ENCODE peak calls at places on chromosome 15, in ten cellular contexts. R is body of pancreas, G is heart left ventricle, E is HepG2, Q is upper lobe of left lung, I is IMR-90, A is gastrocnemius medialis, M is right lobe of liver, Y is HCT116, F is K562. U is an unnamed sample. For H3K36me3, the result is how much of the 10 kb centered on the place peaks cover.

GRCh38 chr15:71743861-71744382 is 66.4 kb upstream of the NR2E3 start:
- ATAC-seq in E (no peak), F (peak), M (peak), R (no peak), Q (no peak), Y (no peak), A (no peak), G (peak), I (peak), U (no peak)

GRCh38 chr15:60648928-60649679 is 170.2 kb upstream of the ICE2 start:
- ATAC-seq in M (no peak), F (no peak), R (no peak), I (no peak), E (no peak), A (peak), G (no peak), Q (peak), Y (no peak), U (no peak)

GRCh38 chr15:63349156-63349555 is 32.5 kb downstream of the CA12 start:
- ATAC-seq in Q (no peak), A (no peak), G (peak), I (no peak), E (no peak), R (peak), F (no peak), Y (no peak), M (no peak), U (no peak)

GRCh38 chr15:71128939-71129562 is 13.8 kb downstream of the THSD4 start:
- ATAC-seq in M (peak), F (no peak), Y (no peak), A (peak), Q (no peak), G (no peak), R (no peak), E (no peak), I (peak), U (no peak)

GRCh38 chr15:44550734-44551133 is 13.8 kb downstream of the EIF3J start:
- ATAC-seq in Y (no peak), Q (no peak), F (no peak), R (no peak), A (no peak), G (no peak), I (no peak), M (no peak), E (no peak), U (no peak)

GRCh38 chr15:57306944-57307411 is 69.3 kb upstream of the CGNL1 start:
- ATAC-seq in A (no peak), G (peak), I (no peak), F (peak), Y (peak), R (no peak), Q (peak), M (peak), E (peak), U (no peak)

GRCh38 chr15:31732695-31733094 is 297.6 kb upstream of the CHRNA7 start:
- ATAC-seq in A (no peak), F (no peak), E (no peak), M (no peak), Q (no peak), I (no peak), Y (no peak), G (no peak), R (no peak), U (no peak)

GRCh38 chr15:51848811-51849210 is 19.4 kb downstream of the TMOD3 start:
- ATAC-seq in Q (no peak), M (peak), E (no peak), F (no peak), I (no peak), G (no peak), A (no peak), R (no peak), Y (no peak), U (no peak)

GRCh38 chr15:84871428-84871985 is 13.0 kb upstream of the SLC28A1 start:
- ATAC-seq in A (peak), Q (no peak), I (no peak), M (peak), G (peak), Y (no peak), E (no peak), R (peak), F (peak), U (no peak)

GRCh38 chr15:78621810-78622402 is 1.1 kb upstream of the CHRNA3 start:
- ATAC-seq in A (no peak), I (no peak), Y (no peak), Q (no peak), F (no peak), E (no peak), G (no peak), R (no peak), M (no peak), U (no peak)

GRCh38 chr15:47503884-47504283 is 213.4 kb upstream of the SEMA6D start:
- ATAC-seq in I (no peak), M (no peak), G (no peak), F (no peak), Q (no peak), E (no peak), A (no peak), R (no peak), Y (no peak), U (no peak)

GRCh38 chr15:84908564-84908963 is 24.1 kb downstream of the SLC28A1 start:
- ATAC-seq in G (no peak), E (peak), I (no peak), Q (no peak), R (no peak), Y (no peak), F (no peak), M (no peak), A (no peak), U (no peak)

GRCh38 chr15:101456079-101456791 is 33.3 kb downstream of the PCSK6 start:
- ATAC-seq in E (no peak), Q (no peak), I (no peak), F (peak), A (no peak), G (peak), R (no peak), Y (no peak), M (no peak), U (no peak)

GRCh38 chr15:94840794-94841587 is 609.6 kb downstream of the MCTP2 start:
- ATAC-seq in M (no peak), E (no peak), I (no peak), F (no peak), R (no peak), Q (no peak), A (no peak), G (no peak), Y (no peak), U (peak)

GRCh38 chr15:66231421-66232266 is 21.9 kb downstream of the MEGF11 start:
- ATAC-seq in Y (no peak), G (no peak), Q (no peak), M (no peak), R (no peak), F (peak), A (no peak), E (no peak), I (no peak), U (no peak)

GRCh38 chr15:66232267-66232625 is 21.3 kb downstream of the MEGF11 start:
- ATAC-seq in F (no peak), Q (no peak), Y (no peak), E (no peak), A (no peak), M (no peak), I (no peak), R (no peak), G (no peak), U (no peak)

GRCh38 chr15:66226736-66227135 is 26.8 kb downstream of the MEGF11 start:
- ATAC-seq in A (no peak), M (no peak), F (no peak), E (no peak), R (no peak), Y (no peak), I (no peak), Q (no peak), G (no peak), U (no peak)

GRCh38 chr15:66229790-66230460 is 23.6 kb downstream of the MEGF11 start:
- ATAC-seq in R (no peak), A (no peak), Y (no peak), G (no peak), F (no peak), E (no peak), I (no peak), Q (no peak), M (no peak), U (no peak)

DNA sequence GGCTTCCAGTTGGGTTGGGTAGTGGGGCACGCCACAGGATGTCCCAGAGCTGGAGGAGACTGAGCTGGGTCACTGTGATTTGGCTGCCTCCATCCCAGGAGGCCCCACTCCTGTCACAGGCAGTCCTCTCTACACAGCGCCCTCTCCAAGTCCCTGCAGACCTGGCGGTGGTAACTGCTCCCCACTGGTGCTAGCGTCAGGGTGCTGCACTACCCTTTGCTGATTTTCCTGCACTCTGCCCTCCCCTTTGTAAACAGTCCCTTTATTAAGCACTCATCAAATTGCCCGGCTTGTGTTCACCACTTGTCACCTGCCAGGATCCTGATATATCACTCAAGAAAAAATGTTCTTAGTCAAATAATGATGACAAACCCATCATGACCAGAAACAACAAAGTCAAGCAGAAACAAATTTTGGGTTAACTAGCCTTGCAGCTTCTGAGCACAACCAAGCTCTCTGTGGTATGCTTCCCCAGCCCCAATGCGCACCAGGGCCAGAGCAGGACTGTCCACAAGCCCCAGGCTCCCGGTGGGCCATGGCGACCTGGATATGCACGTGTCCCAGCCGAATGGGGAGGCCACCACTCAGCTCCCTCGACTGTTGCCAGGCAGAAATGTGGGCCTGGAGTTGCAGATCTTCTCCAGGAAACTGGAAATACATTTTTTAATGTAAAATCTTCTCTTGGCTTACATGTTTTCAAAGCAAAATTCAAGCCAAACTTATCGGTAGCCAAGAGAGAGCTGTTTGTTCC is 24.6 kb downstream of the MEGF11 start:
- ATAC-seq in R (no peak), F (peak), G (no peak), M (no peak), I (no peak), Q (no peak), Y (no peak), A (no peak), E (no peak), U (no peak)
- H3K36me3 ChIP-seq in R (under half), F (under half), G (under half), M (under half), I (under half), Q (under half), Y (under half), A (under half), E (under half), U (under half)

GRCh38 chr15:75840659-75841058 is 2.6 kb upstream of the UBE2Q2 start:
- ATAC-seq in A (no peak), M (peak), I (no peak), Y (no peak), G (no peak), E (no peak), Q (no peak), R (no peak), F (no peak), U (peak)

GRCh38 chr15:75844629-75845390 is 1.6 kb downstream of the UBE2Q2 start:
- ATAC-seq in Y (no peak), G (no peak), A (no peak), E (no peak), M (no peak), I (no peak), R (no peak), F (no peak), Q (no peak), U (no peak)

GRCh38 chr15:75842722-75843617 is at the start of gene UBE2Q2:
- ATAC-seq in F (peak), Y (peak), A (peak), Q (peak), M (peak), R (peak), G (peak), I (peak), E (peak), U (peak)

GRCh38 chr15:75849167-75849566 is 5.9 kb downstream of the UBE2Q2 start:
- ATAC-seq in E (no peak), F (no peak), R (no peak), I (no peak), Y (no peak), G (no peak), A (no peak), M (no peak), Q (no peak), U (no peak)

DNA sequence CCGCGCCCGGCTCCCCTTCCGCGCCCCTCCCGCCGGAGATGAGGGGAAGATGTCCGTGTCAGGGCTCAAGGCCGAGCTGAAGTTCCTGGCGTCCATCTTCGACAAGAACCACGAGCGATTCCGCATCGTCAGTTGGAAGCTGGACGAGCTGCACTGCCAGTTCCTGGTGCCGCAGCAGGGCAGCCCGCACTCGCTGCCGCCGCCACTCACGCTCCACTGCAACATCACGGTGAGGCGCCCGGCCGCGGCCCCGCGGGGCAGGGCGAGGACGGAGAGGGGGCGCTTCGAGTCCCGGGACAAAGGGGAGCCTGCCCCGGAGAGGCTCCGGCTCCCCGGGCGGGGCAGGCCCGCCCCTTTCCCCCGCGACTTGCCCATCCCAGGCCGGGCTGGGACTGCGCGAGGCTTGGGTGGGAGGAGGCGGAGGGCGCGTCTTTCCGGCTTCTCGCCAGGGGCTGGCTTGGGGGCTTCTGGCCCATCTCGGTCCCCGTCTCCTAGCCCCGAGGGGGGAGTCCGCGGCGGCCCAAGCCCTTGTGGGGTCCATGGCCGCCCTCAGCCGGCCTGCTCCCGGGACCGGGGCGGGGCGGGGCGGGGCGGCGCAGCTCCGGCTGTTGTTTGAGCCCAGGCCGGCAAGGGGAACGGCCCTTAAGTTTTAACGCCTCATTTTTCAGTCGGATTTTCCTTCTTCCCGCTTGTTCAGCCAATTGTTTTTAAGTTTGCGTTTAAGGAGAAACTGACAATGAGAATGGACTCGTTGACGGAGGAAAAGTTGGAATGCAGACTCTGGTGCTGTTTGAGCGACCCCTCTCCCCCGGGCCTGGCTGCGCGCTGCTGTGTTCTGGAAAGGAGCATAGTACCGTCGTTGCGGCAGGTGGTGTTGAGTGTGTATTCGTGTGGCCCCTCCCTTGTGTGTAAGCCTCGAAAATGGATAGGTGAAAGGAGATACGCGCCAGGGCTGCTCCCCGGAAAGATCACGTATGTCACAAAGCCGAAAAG is 667 bp downstream of the UBE2Q2 start:
- ATAC-seq in R (peak), G (peak), Q (peak), A (peak), F (peak), E (peak), I (peak), M (peak), Y (peak), U (peak)
- TF ChIP-seq POLR2A in R (peak), G (no peak), Q (no peak), A (no peak), F (peak), E (no peak), I (peak), M (no peak), Y (peak), U (peak)

GRCh38 chr15:66841953-66842681 is 140.1 kb downstream of the SMAD6 start:
- ATAC-seq in R (peak), I (peak), F (peak), Q (peak), Y (peak), G (peak), A (peak), E (peak), M (peak), U (peak)

GRCh38 chr15:66844041-66844746 is 142.2 kb downstream of the SMAD6 start:
- ATAC-seq in Y (no peak), E (no peak), Q (no peak), G (no peak), R (no peak), M (no peak), F (no peak), I (no peak), A (no peak), U (no peak)

GRCh38 chr15:66844747-66845145 is 142.7 kb downstream of the SMAD6 start:
- ATAC-seq in R (no peak), G (no peak), M (no peak), Q (no peak), A (no peak), F (no peak), E (no peak), Y (no peak), I (no peak), U (no peak)

GRCh38 chr15:66842710-66843441 is 140.8 kb downstream of the SMAD6 start:
- ATAC-seq in E (peak), I (peak), F (peak), R (peak), Y (peak), M (peak), A (peak), Q (peak), G (peak), U (peak)

GRCh38 chr15:66843581-66843980 is 141.5 kb downstream of the SMAD6 start:
- ATAC-seq in I (no peak), Q (no peak), G (no peak), Y (no peak), R (no peak), M (no peak), A (no peak), E (no peak), F (no peak), U (no peak)
- H3K4me3 ChIP-seq in I (no peak), Q (no peak), G (peak), Y (no peak), R (no peak), M (no peak), A (no peak), E (no peak), F (no peak), U (no peak)

GRCh38 chr15:25091421-25092158 is 136.8 kb downstream of the SNRPN start:
- ATAC-seq in I (no peak), E (no peak), Q (no peak), R (no peak), A (no peak), Y (no peak), F (no peak), M (no peak), G (no peak), U (no peak)
- H3K36me3 ChIP-seq in I (half or more), E (under half), Q (half or more), R (under half), A (under half), Y (under half), F (under half), M (under half), G (half or more), U (half or more)

GRCh38 chr15:42123546-42123945 is 29.2 kb upstream of the PLA2G4D start:
- ATAC-seq in E (no peak), R (no peak), F (no peak), G (no peak), I (no peak), Q (no peak), M (no peak), Y (no peak), A (no peak), U (no peak)

GRCh38 chr15:42118650-42119531 is 24.5 kb upstream of the PLA2G4D start:
- ATAC-seq in Q (no peak), F (peak), M (no peak), E (no peak), A (no peak), R (peak), Y (peak), I (peak), G (peak), U (no peak)

GRCh38 chr15:42120285-42120684 is 25.9 kb upstream of the PLA2G4D start:
- ATAC-seq in G (no peak), A (no peak), R (no peak), Y (no peak), E (no peak), I (no peak), F (no peak), M (no peak), Q (no peak), U (no peak)

GRCh38 chr15:42121021-42121420 is 26.7 kb upstream of the PLA2G4D start:
- ATAC-seq in M (no peak), Q (no peak), Y (no peak), F (no peak), E (no peak), R (no peak), I (no peak), A (no peak), G (no peak), U (no peak)

GRCh38 chr15:42121667-42122066 is 27.3 kb upstream of the PLA2G4D start:
- ATAC-seq in Q (peak), G (no peak), M (no peak), R (no peak), E (peak), Y (no peak), F (no peak), I (no peak), A (peak), U (no peak)
- TF ChIP-seq POLR2A in Q (no peak), G (no peak), M (no peak), R (no peak), E (no peak), Y (no peak), F (no peak), I (no peak), A (no peak), U (no peak)

GRCh38 chr15:73991260-73991659 is 835 bp downstream of the STOML1 start:
- ATAC-seq in M (peak), E (peak), Y (no peak), Q (no peak), A (peak), I (no peak), F (no peak), R (no peak), G (peak), U (peak)

GRCh38 chr15:73989001-73989798 is 2.9 kb downstream of the STOML1 start:
- ATAC-seq in F (no peak), Y (no peak), M (no peak), R (no peak), G (peak), Q (no peak), A (no peak), I (peak), E (no peak), U (no peak)

GRCh38 chr15:73988075-73988969 is 3.8 kb downstream of the STOML1 start:
- ATAC-seq in Y (no peak), F (no peak), E (no peak), G (no peak), I (no peak), R (peak), Q (no peak), A (no peak), M (peak), U (no peak)

GRCh38 chr15:73991726-73992593 is at the start of gene STOML1:
- ATAC-seq in Y (peak), R (peak), Q (peak), F (peak), G (peak), E (peak), I (peak), M (peak), A (peak), U (peak)

DNA sequence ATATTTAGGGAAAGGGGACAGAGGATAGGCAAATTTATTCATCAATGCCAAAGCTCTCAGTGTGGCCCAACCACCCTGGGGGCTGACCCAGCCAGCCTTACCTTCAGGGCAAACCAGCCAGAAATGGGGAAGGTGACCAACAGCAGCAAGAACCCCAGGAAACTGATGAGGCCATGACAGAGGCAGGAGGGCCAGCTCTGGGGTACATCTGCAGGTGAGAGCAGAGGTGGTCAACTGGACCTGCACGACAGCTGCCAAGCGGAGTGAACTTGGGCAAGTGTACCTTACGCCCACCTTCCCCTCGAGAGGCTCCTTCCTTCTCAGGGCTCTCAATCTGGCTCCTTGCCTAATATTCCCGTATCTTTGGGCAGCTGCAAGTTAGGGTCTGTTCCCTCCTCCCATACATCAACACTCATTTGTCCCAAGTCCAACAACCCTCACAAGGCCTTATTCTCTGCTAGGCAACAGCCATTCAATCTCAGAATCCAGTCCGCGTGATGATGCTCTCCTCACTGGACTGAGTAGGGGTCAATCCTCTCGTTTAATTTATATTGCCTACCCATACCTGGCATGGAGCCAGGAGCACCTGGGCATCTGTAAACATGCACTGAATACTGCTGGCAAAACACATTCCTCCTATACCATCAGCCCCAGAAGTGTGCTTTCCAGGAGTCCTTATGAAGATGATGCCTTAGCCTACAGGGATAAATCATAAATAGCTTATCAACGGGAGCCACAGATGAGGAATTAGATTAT is 1.7 kb downstream of the STOML1 start:
- ATAC-seq in Y (no peak), M (no peak), Q (no peak), E (no peak), F (no peak), G (no peak), R (no peak), I (no peak), A (no peak), U (no peak)
- H3K4me3 ChIP-seq in Y (no peak), M (no peak), Q (no peak), E (no peak), F (no peak), G (peak), R (no peak), I (no peak), A (no peak), U (no peak)